ENCODE peak calls at places on chromosomes 7 and 10, in ten cellular contexts. One of them, this sample, is unnamed.
A peak's percentile ranks its signal among the peaks of the same experiment; 100 is the strongest.

GRCh38 chr10:132479024-132479602 is 58.5 kb upstream of the INPP5A start:
- DNase-seq in GM23248: no peak
- DNase-seq in tibial artery: peak; percentile 46
- DNase-seq in AG09309: no peak
- DNase-seq in right lobe of liver: peak; percentile 32
- DNase-seq in uterus: no peak
- DNase-seq in psoas muscle: no peak
- DNase-seq in choroid plexus epithelial cell: no peak
- DNase-seq in adrenal gland: no peak
- DNase-seq in esophagus squamous epithelium: no peak
- DNase-seq in this sample: peak; percentile 27

GRCh38 chr10:62059424-62059913 is 158.0 kb downstream of the ARID5B start:
- DNase-seq in GM23248: no peak
- DNase-seq in tibial artery: no peak
- DNase-seq in AG09309: no peak
- DNase-seq in right lobe of liver: no peak
- DNase-seq in uterus: no peak
- DNase-seq in psoas muscle: no peak
- DNase-seq in choroid plexus epithelial cell: no peak
- DNase-seq in adrenal gland: no peak
- DNase-seq in esophagus squamous epithelium: no peak
- DNase-seq in this sample: no peak

GRCh38 chr7:131521651-131522163 is 34.7 kb downstream of the PODXL start:
- DNase-seq in GM23248: peak; percentile 48
- DNase-seq in tibial artery: peak; percentile 65
- DNase-seq in AG09309: no peak
- DNase-seq in right lobe of liver: no peak
- DNase-seq in uterus: peak; percentile 71
- DNase-seq in psoas muscle: no peak
- DNase-seq in choroid plexus epithelial cell: no peak
- DNase-seq in adrenal gland: peak; percentile 82
- DNase-seq in esophagus squamous epithelium: no peak
- DNase-seq in this sample: no peak

GRCh38 chr10:43236176-43236850 is 30.6 kb downstream of the RASGEF1A start:
- DNase-seq in GM23248: no peak
- DNase-seq in tibial artery: peak; percentile 31
- DNase-seq in AG09309: no peak
- DNase-seq in right lobe of liver: no peak
- DNase-seq in uterus: no peak
- DNase-seq in psoas muscle: peak; percentile 23
- DNase-seq in choroid plexus epithelial cell: no peak
- DNase-seq in adrenal gland: no peak
- DNase-seq in esophagus squamous epithelium: no peak
- DNase-seq in this sample: peak; percentile 41

GRCh38 chr10:83122336-83122735 is 1017.0 kb upstream of the GHITM start:
- DNase-seq in GM23248: no peak
- DNase-seq in tibial artery: no peak
- DNase-seq in AG09309: peak; percentile 63
- DNase-seq in right lobe of liver: no peak
- DNase-seq in uterus: no peak
- DNase-seq in psoas muscle: no peak
- DNase-seq in choroid plexus epithelial cell: no peak
- DNase-seq in adrenal gland: no peak
- DNase-seq in esophagus squamous epithelium: no peak
- DNase-seq in this sample: no peak

GRCh38 chr7:17548014-17548653 is 249.7 kb downstream of the AHR start:
- DNase-seq in GM23248: no peak
- DNase-seq in tibial artery: no peak
- DNase-seq in AG09309: no peak
- DNase-seq in right lobe of liver: no peak
- DNase-seq in uterus: no peak
- DNase-seq in psoas muscle: no peak
- DNase-seq in choroid plexus epithelial cell: no peak
- DNase-seq in adrenal gland: no peak
- DNase-seq in esophagus squamous epithelium: no peak
- DNase-seq in this sample: no peak

GRCh38 chr10:85611093-85611740 is 755.4 kb downstream of the GRID1 start:
- DNase-seq in GM23248: no peak
- DNase-seq in tibial artery: peak; percentile 42
- DNase-seq in AG09309: no peak
- DNase-seq in right lobe of liver: no peak
- DNase-seq in uterus: no peak
- DNase-seq in psoas muscle: no peak
- DNase-seq in choroid plexus epithelial cell: no peak
- DNase-seq in adrenal gland: no peak
- DNase-seq in esophagus squamous epithelium: no peak
- DNase-seq in this sample: no peak

GRCh38 chr7:26590709-26591108 is 273.7 kb downstream of the SKAP2 start:
- DNase-seq in GM23248: no peak
- DNase-seq in tibial artery: no peak
- DNase-seq in AG09309: no peak
- DNase-seq in right lobe of liver: no peak
- DNase-seq in uterus: no peak
- DNase-seq in psoas muscle: no peak
- DNase-seq in choroid plexus epithelial cell: no peak
- DNase-seq in adrenal gland: no peak
- DNase-seq in esophagus squamous epithelium: no peak
- DNase-seq in this sample: no peak

GRCh38 chr10:11337516-11337915 is 273.9 kb downstream of the USP6NL start:
- DNase-seq in GM23248: no peak
- DNase-seq in tibial artery: no peak
- DNase-seq in AG09309: no peak
- DNase-seq in right lobe of liver: no peak
- DNase-seq in uterus: no peak
- DNase-seq in psoas muscle: no peak
- DNase-seq in choroid plexus epithelial cell: no peak
- DNase-seq in adrenal gland: no peak
- DNase-seq in esophagus squamous epithelium: no peak
- DNase-seq in this sample: peak; percentile 65

GRCh38 chr10:46245381-46245900 is 41.4 kb upstream of the ANTXRL start:
- DNase-seq in GM23248: no peak
- DNase-seq in tibial artery: peak; percentile 32
- DNase-seq in AG09309: no peak
- DNase-seq in right lobe of liver: no peak
- DNase-seq in uterus: no peak
- DNase-seq in psoas muscle: no peak
- DNase-seq in choroid plexus epithelial cell: no peak
- DNase-seq in adrenal gland: peak; percentile 39
- DNase-seq in esophagus squamous epithelium: no peak
- DNase-seq in this sample: no peak

GRCh38 chr7:50069613-50070012 is 23.4 kb downstream of the ZPBP start:
- DNase-seq in GM23248: peak; percentile 57
- DNase-seq in tibial artery: no peak
- DNase-seq in AG09309: no peak
- DNase-seq in right lobe of liver: no peak
- DNase-seq in uterus: no peak
- DNase-seq in psoas muscle: no peak
- DNase-seq in choroid plexus epithelial cell: no peak
- DNase-seq in adrenal gland: peak; percentile 64
- DNase-seq in esophagus squamous epithelium: no peak
- DNase-seq in this sample: peak; percentile 47

GRCh38 chr7:158394936-158395335 is 192.7 kb downstream of the PTPRN2 start:
- DNase-seq in GM23248: no peak
- DNase-seq in tibial artery: no peak
- DNase-seq in AG09309: no peak
- DNase-seq in right lobe of liver: no peak
- DNase-seq in uterus: no peak
- DNase-seq in psoas muscle: no peak
- DNase-seq in choroid plexus epithelial cell: peak; percentile 16
- DNase-seq in adrenal gland: no peak
- DNase-seq in esophagus squamous epithelium: no peak
- DNase-seq in this sample: no peak

GRCh38 chr10:10326119-10326518 is 691.6 kb upstream of the CELF2 start:
- DNase-seq in GM23248: no peak
- DNase-seq in tibial artery: no peak
- DNase-seq in AG09309: no peak
- DNase-seq in right lobe of liver: no peak
- DNase-seq in uterus: no peak
- DNase-seq in psoas muscle: no peak
- DNase-seq in choroid plexus epithelial cell: peak; percentile 18
- DNase-seq in adrenal gland: no peak
- DNase-seq in esophagus squamous epithelium: no peak
- DNase-seq in this sample: no peak

GRCh38 chr7:83941300-83941699 is 253.3 kb downstream of the SEMA3A start:
- DNase-seq in GM23248: no peak
- DNase-seq in tibial artery: no peak
- DNase-seq in AG09309: no peak
- DNase-seq in right lobe of liver: no peak
- DNase-seq in uterus: no peak
- DNase-seq in psoas muscle: no peak
- DNase-seq in choroid plexus epithelial cell: no peak
- DNase-seq in adrenal gland: no peak
- DNase-seq in esophagus squamous epithelium: no peak
- DNase-seq in this sample: no peak

GRCh38 chr10:14129770-14130169 is 201.0 kb downstream of the FRMD4A start:
- DNase-seq in GM23248: no peak
- DNase-seq in tibial artery: no peak
- DNase-seq in AG09309: no peak
- DNase-seq in right lobe of liver: no peak
- DNase-seq in uterus: no peak
- DNase-seq in psoas muscle: no peak
- DNase-seq in choroid plexus epithelial cell: no peak
- DNase-seq in adrenal gland: no peak
- DNase-seq in esophagus squamous epithelium: no peak
- DNase-seq in this sample: no peak

GRCh38 chr10:73865107-73865458 is 9.3 kb downstream of the CAMK2G start:
- DNase-seq in GM23248: no peak
- DNase-seq in tibial artery: no peak
- DNase-seq in AG09309: no peak
- DNase-seq in right lobe of liver: no peak
- DNase-seq in uterus: no peak
- DNase-seq in psoas muscle: no peak
- DNase-seq in choroid plexus epithelial cell: no peak
- DNase-seq in adrenal gland: no peak
- DNase-seq in esophagus squamous epithelium: no peak
- DNase-seq in this sample: no peak
- H3K4me3 ChIP-seq in GM23248: no peak overlapping the region
- H3K4me3 ChIP-seq in tibial artery: no peak overlapping the region
- H3K4me3 ChIP-seq in AG09309: no peak overlapping the region
- H3K4me3 ChIP-seq in right lobe of liver: no peak overlapping the region
- H3K4me3 ChIP-seq in uterus: no peak overlapping the region
- H3K4me3 ChIP-seq in psoas muscle: no peak overlapping the region
- H3K4me3 ChIP-seq in choroid plexus epithelial cell: no peak overlapping the region
- H3K4me3 ChIP-seq in adrenal gland: no peak overlapping the region
- H3K4me3 ChIP-seq in esophagus squamous epithelium: peak overlapping the region; percentile 14
- H3K4me3 ChIP-seq in this sample: no peak overlapping the region

DNA sequence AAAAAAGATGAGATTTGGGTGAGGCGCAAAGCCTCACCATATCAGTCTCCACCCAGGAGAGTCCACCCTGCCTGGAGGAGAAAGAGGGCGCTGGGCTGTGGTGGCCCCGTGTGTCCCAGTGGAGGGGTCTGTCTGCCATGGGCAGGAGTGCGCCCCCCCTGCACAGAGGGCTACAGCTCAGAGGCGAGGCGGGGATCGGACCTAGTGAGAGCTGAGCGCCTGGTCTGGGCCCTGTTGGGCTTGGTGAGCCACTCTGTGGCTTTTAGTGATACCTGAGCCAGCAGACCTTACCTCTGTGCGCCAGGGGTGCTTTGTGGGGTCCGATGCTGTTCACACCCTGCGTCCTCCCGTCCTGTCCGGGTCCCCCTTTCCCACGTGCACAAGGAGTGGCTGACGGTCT is 25.9 kb upstream of the GNA12 start:
- DNase-seq in GM23248: no peak
- DNase-seq in tibial artery: no peak
- DNase-seq in AG09309: no peak
- DNase-seq in right lobe of liver: no peak
- DNase-seq in uterus: no peak
- DNase-seq in psoas muscle: no peak
- DNase-seq in choroid plexus epithelial cell: no peak
- DNase-seq in adrenal gland: no peak
- DNase-seq in esophagus squamous epithelium: no peak
- DNase-seq in this sample: no peak
- H3K4me3 ChIP-seq in GM23248: no peak overlapping the region
- H3K4me3 ChIP-seq in tibial artery: no peak overlapping the region
- H3K4me3 ChIP-seq in AG09309: no peak overlapping the region
- H3K4me3 ChIP-seq in right lobe of liver: no peak overlapping the region
- H3K4me3 ChIP-seq in uterus: no peak overlapping the region
- H3K4me3 ChIP-seq in psoas muscle: no peak overlapping the region
- H3K4me3 ChIP-seq in choroid plexus epithelial cell: no peak overlapping the region
- H3K4me3 ChIP-seq in adrenal gland: no peak overlapping the region
- H3K4me3 ChIP-seq in esophagus squamous epithelium: peak overlapping the region; percentile 20
- H3K4me3 ChIP-seq in this sample: no peak overlapping the region

GRCh38 chr10:96675846-96676245 is 44.5 kb downstream of the PIK3AP1 start:
- DNase-seq in GM23248: no peak
- DNase-seq in tibial artery: no peak
- DNase-seq in AG09309: no peak
- DNase-seq in right lobe of liver: peak; percentile 82
- DNase-seq in uterus: no peak
- DNase-seq in psoas muscle: no peak
- DNase-seq in choroid plexus epithelial cell: no peak
- DNase-seq in adrenal gland: no peak
- DNase-seq in esophagus squamous epithelium: no peak
- DNase-seq in this sample: no peak

GRCh38 chr10:96672491-96673175 is 47.7 kb downstream of the PIK3AP1 start:
- DNase-seq in GM23248: no peak
- DNase-seq in tibial artery: no peak
- DNase-seq in AG09309: no peak
- DNase-seq in right lobe of liver: no peak
- DNase-seq in uterus: no peak
- DNase-seq in psoas muscle: no peak
- DNase-seq in choroid plexus epithelial cell: no peak
- DNase-seq in adrenal gland: no peak
- DNase-seq in esophagus squamous epithelium: no peak
- DNase-seq in this sample: no peak

GRCh38 chr10:96671207-96671890 is 49.0 kb downstream of the PIK3AP1 start:
- DNase-seq in GM23248: no peak
- DNase-seq in tibial artery: no peak
- DNase-seq in AG09309: no peak
- DNase-seq in right lobe of liver: no peak
- DNase-seq in uterus: no peak
- DNase-seq in psoas muscle: no peak
- DNase-seq in choroid plexus epithelial cell: no peak
- DNase-seq in adrenal gland: no peak
- DNase-seq in esophagus squamous epithelium: no peak
- DNase-seq in this sample: no peak

GRCh38 chr10:96670786-96671185 is 49.5 kb downstream of the PIK3AP1 start:
- DNase-seq in GM23248: no peak
- DNase-seq in tibial artery: no peak
- DNase-seq in AG09309: no peak
- DNase-seq in right lobe of liver: no peak
- DNase-seq in uterus: no peak
- DNase-seq in psoas muscle: no peak
- DNase-seq in choroid plexus epithelial cell: no peak
- DNase-seq in adrenal gland: no peak
- DNase-seq in esophagus squamous epithelium: no peak
- DNase-seq in this sample: no peak

GRCh38 chr10:96673318-96674099 is 46.8 kb downstream of the PIK3AP1 start:
- DNase-seq in GM23248: no peak
- DNase-seq in tibial artery: no peak
- DNase-seq in AG09309: no peak
- DNase-seq in right lobe of liver: peak; percentile 62
- DNase-seq in uterus: peak; percentile 39
- DNase-seq in psoas muscle: no peak
- DNase-seq in choroid plexus epithelial cell: peak; percentile 73
- DNase-seq in adrenal gland: peak; percentile 75
- DNase-seq in esophagus squamous epithelium: peak; percentile 29
- DNase-seq in this sample: peak; percentile 62
- H3K4me3 ChIP-seq in GM23248: no peak overlapping the region
- H3K4me3 ChIP-seq in tibial artery: no peak overlapping the region
- H3K4me3 ChIP-seq in AG09309: no peak overlapping the region
- H3K4me3 ChIP-seq in right lobe of liver: peak overlapping the region; percentile 5
- H3K4me3 ChIP-seq in uterus: no peak overlapping the region
- H3K4me3 ChIP-seq in psoas muscle: no peak overlapping the region
- H3K4me3 ChIP-seq in choroid plexus epithelial cell: no peak overlapping the region
- H3K4me3 ChIP-seq in adrenal gland: no peak overlapping the region
- H3K4me3 ChIP-seq in esophagus squamous epithelium: peak overlapping the region; percentile 1
- H3K4me3 ChIP-seq in this sample: no peak overlapping the region

GRCh38 chr7:79452495-79453265 is 787 bp downstream of the MAGI2 start:
- DNase-seq in GM23248: peak; percentile 65
- DNase-seq in tibial artery: peak; percentile 70
- DNase-seq in AG09309: no peak
- DNase-seq in right lobe of liver: peak; percentile 61
- DNase-seq in uterus: peak; percentile 20
- DNase-seq in psoas muscle: peak; percentile 48
- DNase-seq in choroid plexus epithelial cell: peak; percentile 36
- DNase-seq in adrenal gland: peak; percentile 71
- DNase-seq in esophagus squamous epithelium: no peak
- DNase-seq in this sample: peak; percentile 37
- H3K4me3 ChIP-seq in GM23248: peak overlapping the region; percentile 83
- H3K4me3 ChIP-seq in tibial artery: peak overlapping the region; percentile 76
- H3K4me3 ChIP-seq in AG09309: peak overlapping the region; percentile 85
- H3K4me3 ChIP-seq in right lobe of liver: peak overlapping the region; percentile 77
- H3K4me3 ChIP-seq in uterus: peak overlapping the region; percentile 85
- H3K4me3 ChIP-seq in psoas muscle: peak overlapping the region; percentile 70
- H3K4me3 ChIP-seq in choroid plexus epithelial cell: peak overlapping the region; percentile 88
- H3K4me3 ChIP-seq in adrenal gland: peak overlapping the region; percentile 69
- H3K4me3 ChIP-seq in esophagus squamous epithelium: peak overlapping the region; percentile 71
- H3K4me3 ChIP-seq in this sample: peak overlapping the region; percentile 75